ENCODE peak calls at places on chromosomes 2 and 18, in seven cellular contexts. Y is mesendoderm, G is IMR-90, M is neuronal stem cell, F is H1, U is H9, C is trophoblast cell. T is an unnamed sample.

GRCh38 chr2:127637725-127638252 is 8.2 kb upstream of the GPR17 start:
- DNase-seq in M (no peak), C (peak), F (peak), Y (peak), G (peak), U (peak), T (peak)

GRCh38 chr2:66539452-66539851 is 104.5 kb downstream of the MEIS1 start:
- DNase-seq in C (no peak), M (no peak), U (no peak), F (no peak), G (peak), Y (no peak), T (no peak)

GRCh38 chr18:76407681-76408080 is 87.4 kb downstream of the ZNF516 start:
- DNase-seq in F (no peak), Y (no peak), M (no peak), C (no peak), U (peak), G (no peak), T (no peak)

GRCh38 chr2:191521608-191522208 is 156.2 kb upstream of the NABP1 start:
- DNase-seq in M (no peak), Y (peak), U (no peak), F (no peak), C (no peak), G (peak), T (peak)

GRCh38 chr2:190407662-190408537 is at the start of gene MFSD6:
- DNase-seq in Y (peak), M (peak), C (peak), F (no peak), G (no peak), U (peak), T (no peak)

GRCh38 chr18:71837560-71837959 is 706.6 kb downstream of the CBLN2 start:
- DNase-seq in F (no peak), G (no peak), C (no peak), U (no peak), Y (no peak), M (no peak), T (no peak)

GRCh38 chr18:79866889-79867574 is 69.3 kb downstream of the KCNG2 start:
- DNase-seq in C (no peak), G (peak), M (no peak), U (no peak), Y (no peak), F (no peak), T (no peak)

GRCh38 chr2:224816816-224817215 is 100.7 kb upstream of the CCDC195 start:
- DNase-seq in Y (no peak), G (peak), C (peak), M (no peak), F (no peak), U (no peak), T (peak)

GRCh38 chr2:215678094-215678493 is 242.2 kb upstream of the FN1 start:
- DNase-seq in C (no peak), Y (no peak), F (no peak), G (no peak), M (no peak), U (no peak), T (no peak)

GRCh38 chr18:63109789-63110188 is 209.8 kb downstream of the BCL2 start:
- DNase-seq in C (no peak), U (no peak), G (no peak), F (no peak), M (no peak), Y (no peak), T (no peak)

GRCh38 chr2:217899231-217900009 is 103.4 kb downstream of the TNS1 start:
- DNase-seq in U (peak), C (peak), M (peak), G (peak), Y (peak), F (peak), T (peak)

GRCh38 chr2:223117533-223117932 is 65.5 kb downstream of the KCNE4 start:
- DNase-seq in F (no peak), U (no peak), M (no peak), C (no peak), G (no peak), Y (no peak), T (no peak)

GRCh38 chr2:191618789-191619185 is 59.1 kb upstream of the NABP1 start:
- DNase-seq in Y (no peak), U (no peak), F (no peak), G (no peak), C (peak), M (no peak), T (no peak)

GRCh38 chr2:37324536-37324785 is 172 bp downstream of the PRKD3 start:
- DNase-seq in M (peak), U (no peak), Y (peak), C (peak), G (peak), F (no peak), T (peak)

GRCh38 chr2:199692489-199692888 is 158.5 kb downstream of the FTCDNL1 start:
- DNase-seq in F (no peak), G (no peak), Y (no peak), C (no peak), U (no peak), M (no peak), T (peak)

GRCh38 chr2:105396254-105397024 is 2.4 kb downstream of the FHL2 start:
- DNase-seq in G (peak), F (no peak), U (no peak), C (peak), M (no peak), Y (peak), T (peak)

GRCh38 chr2:239806276-239806675 is 218.9 kb downstream of the NDUFA10 start:
- DNase-seq in M (no peak), Y (no peak), F (no peak), G (no peak), U (no peak), C (no peak), T (no peak)

GRCh38 chr2:174858745-174859144 is 94.5 kb upstream of the CHRNA1 start:
- DNase-seq in F (no peak), G (no peak), Y (no peak), U (no peak), M (no peak), C (no peak), T (peak)

GRCh38 chr2:48531141-48531648 is 1.2 kb downstream of the STON1 start:
- DNase-seq in F (no peak), M (peak), U (no peak), G (peak), Y (peak), C (no peak), T (peak)

GRCh38 chr18:47871288-47871687 is 59.2 kb downstream of the SMAD2 start:
- DNase-seq in M (no peak), G (no peak), U (no peak), F (no peak), Y (no peak), C (no peak), T (no peak)

GRCh38 chr18:61893304-61893970 is 630 bp upstream of the RNF152 start:
- DNase-seq in U (peak), F (no peak), Y (peak), M (peak), G (peak), C (no peak), T (peak)

GRCh38 chr18:6732952-6733351 is 3.4 kb downstream of the ARHGAP28 start:
- DNase-seq in F (no peak), G (no peak), U (no peak), M (no peak), C (no peak), Y (peak), T (no peak)

GRCh38 chr18:58375051-58375450 is 253.8 kb downstream of the ALPK2 start:
- DNase-seq in M (no peak), G (no peak), F (no peak), U (no peak), Y (no peak), C (no peak), T (no peak)

GRCh38 chr2:85737481-85737880 is 16.3 kb upstream of the ATOH8 start:
- DNase-seq in Y (peak), C (no peak), U (no peak), M (no peak), F (no peak), G (peak), T (peak)

GRCh38 chr2:197306691-197307030 is 3.9 kb downstream of the ANKRD44 start:
- DNase-seq in M (no peak), F (no peak), C (no peak), Y (no peak), U (no peak), G (no peak), T (no peak)

GRCh38 chr2:79621252-79621651 is 108.4 kb downstream of the CTNNA2 start:
- DNase-seq in C (no peak), U (no peak), M (no peak), F (no peak), G (no peak), Y (no peak), T (no peak)

GRCh38 chr2:126748929-126749518 is 93.1 kb downstream of the GYPC start:
- DNase-seq in G (no peak), C (no peak), U (no peak), Y (no peak), F (no peak), M (no peak), T (no peak)

GRCh38 chr2:210557721-210558120 is 1.3 kb downstream of the CPS1 start:
- DNase-seq in F (no peak), M (no peak), U (peak), C (no peak), Y (peak), G (no peak), T (no peak)

GRCh38 chr2:24349097-24349496 is 11.2 kb downstream of the ITSN2 start:
- DNase-seq in U (no peak), C (no peak), G (no peak), M (no peak), Y (no peak), F (no peak), T (no peak)

GRCh38 chr2:43210467-43211303 is 15.7 kb downstream of the ZFP36L2 start:
- DNase-seq in G (peak), Y (no peak), U (no peak), C (no peak), F (no peak), M (no peak), T (peak)

GRCh38 chr2:9769171-9770005 is 73.9 kb upstream of the TAF1B start:
- DNase-seq in M (no peak), Y (peak), C (no peak), G (peak), F (no peak), U (peak), T (no peak)
- H2AK5ac ChIP-seq in M (peak), Y (no peak), C (no peak), G (no peak), F (no peak), U (no peak), T (peak)

GRCh38 chr2:161063074-161063945 is 96.9 kb upstream of the TANK start:
- DNase-seq in C (peak), M (peak), G (peak), F (peak), Y (peak), U (peak), T (peak)
- H2BK120ac ChIP-seq in C (no peak), M (no peak), G (no peak), F (no peak), Y (no peak), U (no peak), T (no peak)

GRCh38 chr18:21000667-21001066 is 110.9 kb downstream of the ROCK1 start:
- DNase-seq in F (no peak), M (no peak), U (no peak), G (peak), C (no peak), Y (no peak), T (no peak)

GRCh38 chr18:20997371-20997770 is 114.2 kb downstream of the ROCK1 start:
- DNase-seq in Y (no peak), F (no peak), G (no peak), C (no peak), M (no peak), U (no peak), T (no peak)
- H2AK5ac ChIP-seq in Y (no peak), F (no peak), G (no peak), C (no peak), M (no peak), U (no peak), T (no peak)

GRCh38 chr2:20570249-20570648 is 80.6 kb downstream of the HS1BP3 start:
- DNase-seq in M (no peak), C (no peak), U (no peak), F (no peak), G (no peak), Y (no peak), T (no peak)

GRCh38 chr2:20573611-20574422 is 77.1 kb downstream of the HS1BP3 start:
- DNase-seq in G (peak), Y (no peak), M (no peak), U (no peak), C (no peak), F (no peak), T (peak)

GRCh38 chr2:20569464-20570223 is 81.3 kb downstream of the HS1BP3 start:
- DNase-seq in G (no peak), C (no peak), Y (no peak), F (no peak), M (no peak), U (no peak), T (no peak)

GRCh38 chr2:20571231-20571630 is 79.7 kb downstream of the HS1BP3 start:
- DNase-seq in U (no peak), F (no peak), M (no peak), C (no peak), G (no peak), Y (no peak), T (no peak)

DNA sequence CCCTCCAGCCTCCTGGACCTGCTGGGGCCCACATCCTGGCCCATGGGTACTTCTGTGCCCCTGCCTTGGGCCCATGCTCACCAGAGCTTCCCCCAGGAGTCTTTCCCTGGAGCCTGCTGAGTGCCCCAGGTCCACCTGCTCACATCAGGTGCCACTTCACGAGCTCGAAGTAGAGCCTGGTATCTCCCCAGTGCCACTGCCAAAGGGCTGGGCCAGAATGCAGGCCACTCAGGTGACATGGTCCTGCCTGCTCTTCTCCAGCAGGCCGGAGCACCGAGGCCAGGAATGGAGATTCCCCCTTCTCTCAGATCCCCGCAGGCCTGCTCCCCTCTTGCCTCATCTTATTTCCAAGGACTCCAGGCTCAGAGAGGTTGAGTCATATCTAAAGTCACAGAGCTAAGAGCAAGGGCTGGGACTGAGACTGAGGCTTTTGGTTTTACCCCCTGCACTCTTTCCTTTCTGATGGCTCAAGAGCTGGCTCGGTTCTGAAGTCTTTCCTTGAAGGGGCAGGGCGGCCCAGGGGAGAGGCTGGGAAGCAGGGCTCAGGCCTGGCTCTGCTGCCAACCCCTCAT is 79.2 kb downstream of the HS1BP3 start:
- DNase-seq in G (no peak), U (no peak), C (no peak), F (no peak), M (no peak), Y (no peak), T (peak)
- H2BK120ac ChIP-seq in G (peak), U (no peak), C (peak), F (no peak), M (no peak), Y (no peak), T (peak)

DNA sequence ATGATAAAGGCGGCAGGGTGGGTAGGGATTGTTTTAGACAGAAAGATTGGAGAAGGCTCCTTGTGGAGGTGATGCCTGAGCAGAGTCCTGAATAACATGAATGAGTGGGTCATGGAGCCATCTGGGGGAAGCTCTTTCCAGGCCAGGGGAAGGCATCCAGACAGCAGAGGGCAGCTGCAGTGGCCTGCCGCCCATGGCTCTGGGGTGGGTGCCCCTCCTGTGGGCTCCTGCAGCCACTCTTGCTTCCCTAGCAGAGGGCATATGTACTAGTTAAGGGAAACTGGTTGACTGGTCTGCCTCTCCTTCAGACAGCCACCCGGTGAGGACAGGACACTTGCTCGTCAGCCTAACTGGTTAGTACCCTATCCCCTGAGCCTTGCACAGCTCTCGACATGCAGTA is 46.5 kb upstream of the SLC1A4 start:
- DNase-seq in G (no peak), U (no peak), M (no peak), C (no peak), F (no peak), Y (no peak), T (no peak)
- H2AK5ac ChIP-seq in G (no peak), U (no peak), M (no peak), C (no peak), F (no peak), Y (no peak), T (no peak)

GRCh38 chr2:141264848-141265247 is 866.0 kb downstream of the LRP1B start:
- DNase-seq in F (no peak), C (no peak), Y (no peak), U (no peak), M (no peak), G (no peak), T (no peak)

GRCh38 chr2:141259683-141260082 is 871.1 kb downstream of the LRP1B start:
- DNase-seq in U (no peak), F (no peak), M (no peak), Y (no peak), G (no peak), C (no peak), T (no peak)

GRCh38 chr2:141260895-141261294 is 869.9 kb downstream of the LRP1B start:
- DNase-seq in M (no peak), C (no peak), G (no peak), Y (no peak), F (no peak), U (no peak), T (no peak)
- H2BK120ac ChIP-seq in M (no peak), C (no peak), G (no peak), Y (no peak), F (no peak), U (no peak), T (no peak)

T was measured in mesenchymal stem cell.